ENCODE peak calls at places on chromosomes 5 and 9, in seven cellular contexts. A, L, N, V, W, Z and C are unnamed samples.

GRCh38 chr9:27394154-27394825 is 97.3 kb upstream of the EQTN start:
- DNase-seq in A (peak; percentile 11), V (peak; percentile 92), W (no peak), Z (no peak), N (no peak), L (no peak), C (no peak)

GRCh38 chr5:60703944-60704343 is 4.0 kb upstream of the DEPDC1B start:
- DNase-seq in A (no peak), N (no peak), V (no peak), Z (no peak), L (no peak), W (no peak), C (no peak)

GRCh38 chr9:105716146-105716545 is 21.8 kb downstream of the TMEM38B start:
- DNase-seq in L (no peak), V (no peak), Z (no peak), A (no peak), N (no peak), W (no peak), C (no peak)

GRCh38 chr5:10987881-10988504 is 227.0 kb upstream of the DAP start:
- DNase-seq in V (peak; percentile 20), Z (peak; percentile 31), W (no peak), A (peak; percentile 2), L (peak; percentile 46), N (peak; percentile 72), C (peak; percentile 19)

GRCh38 chr9:114434878-114435311 is 47.1 kb upstream of the AKNA start:
- DNase-seq in N (no peak), A (peak; percentile 58), V (peak; percentile 23), W (no peak), L (peak; percentile 64), Z (no peak), C (no peak)

GRCh38 chr5:179621551-179621971 is 1.9 kb downstream of the HNRNPH1 start:
- DNase-seq in V (no peak), W (no peak), A (no peak), Z (no peak), L (no peak), N (no peak), C (no peak)

GRCh38 chr5:81590498-81591384 is 160.2 kb downstream of the SSBP2 start:
- DNase-seq in V (no peak), A (peak; percentile 40), Z (no peak), L (no peak), N (no peak), W (no peak), C (no peak)

GRCh38 chr5:111173476-111173875 is 50.7 kb upstream of the CAMK4 start:
- DNase-seq in N (no peak), W (no peak), L (no peak), A (peak; percentile 15), V (no peak), Z (no peak), C (no peak)

GRCh38 chr9:18115131-18115530 is 358.8 kb upstream of the ADAMTSL1 start:
- DNase-seq in N (no peak), L (no peak), Z (peak; percentile 28), W (no peak), V (no peak), A (peak; percentile 27), C (no peak)

GRCh38 chr9:117957267-117957666 is 253.1 kb downstream of the TLR4 start:
- DNase-seq in Z (no peak), V (no peak), W (no peak), L (no peak), N (no peak), A (no peak), C (no peak)

GRCh38 chr5:95670568-95670967 is 12.2 kb downstream of the SPATA9 start:
- DNase-seq in V (no peak), N (no peak), L (no peak), W (no peak), A (no peak), Z (no peak), C (no peak)

GRCh38 chr9:14985419-14985818 is 75.2 kb upstream of the FREM1 start:
- DNase-seq in A (no peak), V (no peak), W (no peak), L (no peak), N (no peak), Z (no peak), C (no peak)

GRCh38 chr9:116165912-116166311 is 12.3 kb downstream of the PAPPA start:
- DNase-seq in Z (no peak), A (peak; percentile 63), W (no peak), L (no peak), V (no peak), N (no peak), C (no peak)

GRCh38 chr9:17775646-17776045 is 196.8 kb downstream of the SH3GL2 start:
- DNase-seq in W (no peak), Z (no peak), L (no peak), N (no peak), A (no peak), V (no peak), C (no peak)

GRCh38 chr5:170442381-170442780 is 53.2 kb upstream of the KCNMB1 start:
- DNase-seq in A (no peak), N (no peak), V (no peak), L (no peak), W (no peak), Z (no peak), C (no peak)

GRCh38 chr5:10725636-10726035 is 35.4 kb downstream of the DAP start:
- DNase-seq in Z (no peak), L (no peak), A (no peak), N (no peak), V (no peak), W (no peak), C (no peak)

DNA sequence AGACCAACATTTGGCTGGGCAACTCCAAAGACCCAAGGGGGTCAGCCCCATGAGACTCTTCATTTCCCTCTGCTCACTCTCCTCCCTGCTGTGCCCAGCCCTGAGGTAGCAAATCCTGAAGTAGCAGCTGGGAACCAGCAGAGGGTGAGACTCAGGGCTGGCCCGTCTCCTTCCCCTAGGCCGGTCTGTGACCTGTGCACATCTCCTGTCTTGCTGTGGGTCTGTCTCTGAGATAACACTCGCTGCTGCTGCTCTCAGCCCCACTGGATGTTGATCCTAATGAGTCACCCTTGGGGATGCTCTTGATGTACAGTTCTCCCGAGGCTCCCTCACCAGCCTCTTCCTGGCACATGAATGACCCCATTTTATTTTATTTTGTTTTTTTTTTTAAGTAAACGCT is 7.3 kb upstream of the OR2V1 start:
- DNase-seq in A (no peak), W (no peak), L (peak; percentile 15), V (no peak), N (no peak), Z (no peak), C (no peak)
- TF ChIP-seq CTCF in A (no peak), W (no peak), L (no peak), V (no peak), N (no peak), Z (no peak), C (no peak)

DNA sequence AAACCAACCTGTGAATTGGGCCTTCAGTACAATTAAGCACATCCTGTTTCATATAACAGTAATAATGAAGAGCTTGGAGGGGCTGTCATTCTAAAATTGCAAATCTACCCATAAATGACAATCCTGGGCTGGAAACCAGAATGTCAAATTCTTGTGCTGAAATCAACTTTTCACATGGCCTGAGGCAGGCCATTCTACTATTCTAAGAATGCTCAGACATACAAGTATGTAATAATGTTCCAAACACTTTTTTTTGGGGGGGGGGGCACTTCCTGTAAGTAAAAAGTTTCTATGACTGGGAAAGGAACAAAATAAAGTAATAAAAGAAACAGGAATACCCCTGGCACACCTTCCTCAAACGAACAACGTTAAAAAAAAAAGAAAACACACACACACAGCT is 1.5 kb downstream of the ETF1 start:
- DNase-seq in V (no peak), L (no peak), N (no peak), Z (no peak), W (no peak), A (peak; percentile 24), C (no peak)
- H3K4me3 ChIP-seq in V (peak overlapping the region; percentile 95), L (peak overlapping the region; percentile 100), N (peak overlapping the region; percentile 85), Z (peak overlapping the region; percentile 89), W (peak overlapping the region; percentile 98), A (peak overlapping the region; percentile 77), C (peak overlapping the region; percentile 70)

GRCh38 chr5:135993248-135993893 is 35.4 kb upstream of the TGFBI start:
- DNase-seq in V (peak; percentile 76), L (no peak), N (no peak), A (no peak), Z (no peak), W (no peak), C (no peak)
- H3K27me3 ChIP-seq in V (no peaks in the 10 kb centered on the region), L (no peaks in the 10 kb centered on the region), N (no peaks in the 10 kb centered on the region), A (peaks cover 3% of the 10 kb centered on the region), Z (no peaks in the 10 kb centered on the region), W (no peaks in the 10 kb centered on the region), C (no peaks in the 10 kb centered on the region)

GRCh38 chr5:80083115-80083890 is 48.2 kb downstream of the THBS4 start:
- DNase-seq in L (peak; percentile 28), W (peak; percentile 16), V (peak; percentile 64), Z (peak; percentile 46), N (no peak), A (peak; percentile 82), C (no peak)
- TF ChIP-seq CTCF in L (peak; percentile 68), W (peak; percentile 54), V (peak; percentile 51), Z (peak; percentile 87), N (peak; percentile 74), A (peak; percentile 68), C (peak; percentile 54)

GRCh38 chr9:136110082-136111061 is 8.3 kb downstream of the TMEM250 start:
- DNase-seq in W (no peak), V (no peak), L (no peak), A (peak; percentile 41), N (no peak), Z (peak; percentile 55), C (no peak)
- H3K4me3 ChIP-seq in W (no peak overlapping the region), V (no peak overlapping the region), L (peak overlapping the region; percentile 40), A (peak overlapping the region; percentile 26), N (peak overlapping the region; percentile 42), Z (peak overlapping the region; percentile 30), C (peak overlapping the region; percentile 10)

DNA sequence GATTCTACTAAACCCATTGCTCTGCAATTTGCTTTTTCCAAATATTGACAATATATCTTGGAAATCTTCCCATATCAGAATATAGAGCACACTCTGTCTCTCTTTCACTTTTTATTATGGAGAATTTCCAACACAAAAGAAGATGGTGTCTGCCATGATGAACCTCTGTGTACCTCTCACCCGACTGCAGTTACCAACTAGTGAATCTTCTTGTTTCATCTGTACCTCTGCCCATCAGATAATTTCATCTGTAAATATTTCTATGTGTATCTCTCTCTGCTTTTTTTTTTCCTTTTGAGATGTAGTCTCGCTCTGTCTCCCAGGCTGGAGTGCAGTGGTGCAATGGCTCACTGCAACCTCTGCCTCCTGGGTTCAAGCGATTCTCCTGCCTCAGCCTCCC is 62.8 kb downstream of the NTNG2 start:
- DNase-seq in W (no peak), L (no peak), A (no peak), N (no peak), Z (no peak), V (no peak), C (no peak)
- H3K27me3 ChIP-seq in W (no peaks in the 10 kb centered on the region), L (no peaks in the 10 kb centered on the region), A (no peaks in the 10 kb centered on the region), N (no peaks in the 10 kb centered on the region), Z (no peaks in the 10 kb centered on the region), V (peaks cover 9% of the 10 kb centered on the region), C (peaks cover 45% of the 10 kb centered on the region)

DNA sequence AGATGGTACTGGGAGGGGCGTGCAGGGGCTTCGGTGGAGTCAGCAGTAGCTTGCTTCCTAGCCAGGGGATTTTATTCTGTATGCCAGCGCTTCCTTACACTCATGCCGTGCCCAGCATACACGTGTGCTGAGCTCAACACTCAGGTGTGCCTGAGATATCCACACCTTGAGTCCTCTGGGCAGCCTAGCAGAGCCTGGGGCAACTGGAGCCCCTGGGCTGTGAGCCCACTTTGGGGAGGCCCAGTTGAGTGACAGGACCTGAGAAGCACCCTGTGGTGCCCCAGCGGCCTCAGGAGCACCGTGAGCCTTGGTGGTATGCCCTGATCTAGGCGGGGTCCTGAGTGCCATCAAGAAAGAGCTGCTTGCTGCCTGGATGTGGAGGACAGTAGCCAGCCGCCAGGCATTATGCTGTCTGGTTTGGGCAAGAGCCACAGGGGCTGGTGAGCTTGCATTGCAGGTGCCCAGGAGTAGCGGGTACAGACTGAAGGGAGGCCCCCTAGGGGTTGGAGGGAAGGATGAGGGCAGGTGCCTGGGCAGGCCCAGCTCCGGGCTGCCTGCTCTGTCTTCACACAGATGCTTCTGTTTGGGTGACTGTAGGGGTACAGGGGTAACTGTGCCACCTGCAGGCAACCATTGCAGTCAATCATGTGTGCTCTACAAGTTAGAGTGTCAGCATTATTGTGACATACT is 42.9 kb downstream of the BNIP1 start:
- DNase-seq in V (no peak), W (no peak), Z (no peak), N (no peak), L (no peak), A (no peak), C (no peak)
- TF ChIP-seq CTCF in V (no peak), W (no peak), Z (no peak), N (no peak), L (peak; percentile 15), A (no peak), C (peak; percentile 6)